ENCODE peak calls at places on chromosomes 1 and 21, in ten cellular contexts. One of them, this sample, is unnamed. For H3K9me3, the result is how much of the 10 kb centered on the place peaks cover.

GRCh38 chr1:2605754-2606003 is 19.1 kb downstream of the PRXL2B start:
- DNase-seq in aorta: no peak
- DNase-seq in psoas muscle: no peak
- DNase-seq in transverse colon: no peak
- DNase-seq in A549: no peak
- DNase-seq in ovary: no peak
- DNase-seq in CD8-positive, alpha-beta T cell: no peak
- DNase-seq in fibroblast of lung: no peak
- DNase-seq in body of pancreas: no peak
- DNase-seq in lower lobe of right lung: no peak
- DNase-seq in this sample: no peak

GRCh38 chr1:218421531-218421930 is 76.4 kb downstream of the TGFB2 start:
- DNase-seq in fibroblast of lung: no peak
- DNase-seq in psoas muscle: no peak
- DNase-seq in ovary: no peak
- DNase-seq in A549: no peak
- DNase-seq in transverse colon: no peak
- DNase-seq in body of pancreas: no peak
- DNase-seq in lower lobe of right lung: no peak
- DNase-seq in aorta: no peak
- DNase-seq in CD8-positive, alpha-beta T cell: no peak
- DNase-seq in this sample: no peak

GRCh38 chr1:29330089-29330488 is 93.8 kb downstream of the PTPRU start:
- DNase-seq in CD8-positive, alpha-beta T cell: no peak
- DNase-seq in aorta: no peak
- DNase-seq in A549: no peak
- DNase-seq in ovary: no peak
- DNase-seq in lower lobe of right lung: no peak
- DNase-seq in fibroblast of lung: no peak
- DNase-seq in transverse colon: no peak
- DNase-seq in body of pancreas: no peak
- DNase-seq in psoas muscle: no peak
- DNase-seq in this sample: no peak

GRCh38 chr1:219188331-219188803 is 14.7 kb downstream of the LYPLAL1 start:
- DNase-seq in psoas muscle: no peak
- DNase-seq in transverse colon: no peak
- DNase-seq in lower lobe of right lung: no peak
- DNase-seq in fibroblast of lung: no peak
- DNase-seq in CD8-positive, alpha-beta T cell: no peak
- DNase-seq in A549: no peak
- DNase-seq in aorta: no peak
- DNase-seq in ovary: no peak
- DNase-seq in body of pancreas: no peak
- DNase-seq in this sample: no peak

GRCh38 chr1:15524283-15525042 is 448 bp upstream of the CASP9 start:
- DNase-seq in body of pancreas: peak
- DNase-seq in ovary: peak
- DNase-seq in transverse colon: peak
- DNase-seq in lower lobe of right lung: peak
- DNase-seq in A549: peak
- DNase-seq in aorta: peak
- DNase-seq in CD8-positive, alpha-beta T cell: peak
- DNase-seq in fibroblast of lung: peak
- DNase-seq in psoas muscle: peak
- DNase-seq in this sample: peak

GRCh38 chr1:229027622-229028182 is 243.2 kb upstream of the RAB4A start:
- DNase-seq in body of pancreas: peak
- DNase-seq in A549: no peak
- DNase-seq in fibroblast of lung: peak
- DNase-seq in CD8-positive, alpha-beta T cell: no peak
- DNase-seq in lower lobe of right lung: peak
- DNase-seq in aorta: no peak
- DNase-seq in transverse colon: peak
- DNase-seq in ovary: peak
- DNase-seq in psoas muscle: peak
- DNase-seq in this sample: no peak

GRCh38 chr1:66637146-66637545 is 103.2 kb downstream of the SGIP1 start:
- DNase-seq in lower lobe of right lung: no peak
- DNase-seq in ovary: no peak
- DNase-seq in psoas muscle: no peak
- DNase-seq in fibroblast of lung: no peak
- DNase-seq in aorta: no peak
- DNase-seq in A549: no peak
- DNase-seq in transverse colon: no peak
- DNase-seq in body of pancreas: no peak
- DNase-seq in CD8-positive, alpha-beta T cell: no peak
- DNase-seq in this sample: no peak

GRCh38 chr21:45590726-45591618 is 48.7 kb upstream of the SLC19A1 start:
- DNase-seq in CD8-positive, alpha-beta T cell: peak
- DNase-seq in lower lobe of right lung: peak
- DNase-seq in fibroblast of lung: no peak
- DNase-seq in psoas muscle: peak
- DNase-seq in aorta: peak
- DNase-seq in transverse colon: peak
- DNase-seq in A549: no peak
- DNase-seq in ovary: peak
- DNase-seq in body of pancreas: peak
- DNase-seq in this sample: no peak

GRCh38 chr1:165632152-165632469 is 1.1 kb downstream of the MGST3 start:
- DNase-seq in A549: no peak
- DNase-seq in aorta: no peak
- DNase-seq in body of pancreas: no peak
- DNase-seq in CD8-positive, alpha-beta T cell: no peak
- DNase-seq in transverse colon: peak
- DNase-seq in psoas muscle: no peak
- DNase-seq in lower lobe of right lung: no peak
- DNase-seq in ovary: no peak
- DNase-seq in fibroblast of lung: no peak
- DNase-seq in this sample: no peak

GRCh38 chr1:15153184-15153841 is at the start of gene TMEM51:
- DNase-seq in CD8-positive, alpha-beta T cell: no peak
- DNase-seq in A549: peak
- DNase-seq in aorta: peak
- DNase-seq in lower lobe of right lung: peak
- DNase-seq in transverse colon: peak
- DNase-seq in ovary: peak
- DNase-seq in fibroblast of lung: peak
- DNase-seq in psoas muscle: peak
- DNase-seq in body of pancreas: peak
- DNase-seq in this sample: peak

GRCh38 chr1:113479713-113480676 is 89.7 kb downstream of the MAGI3 start:
- DNase-seq in ovary: no peak
- DNase-seq in CD8-positive, alpha-beta T cell: no peak
- DNase-seq in body of pancreas: no peak
- DNase-seq in aorta: no peak
- DNase-seq in A549: peak
- DNase-seq in fibroblast of lung: peak
- DNase-seq in psoas muscle: no peak
- DNase-seq in lower lobe of right lung: no peak
- DNase-seq in transverse colon: no peak
- DNase-seq in this sample: no peak

GRCh38 chr21:45551316-45551715 is 9.1 kb upstream of the SLC19A1 start:
- DNase-seq in body of pancreas: peak
- DNase-seq in psoas muscle: no peak
- DNase-seq in transverse colon: no peak
- DNase-seq in lower lobe of right lung: peak
- DNase-seq in aorta: peak
- DNase-seq in CD8-positive, alpha-beta T cell: no peak
- DNase-seq in A549: peak
- DNase-seq in fibroblast of lung: peak
- DNase-seq in ovary: peak
- DNase-seq in this sample: peak

GRCh38 chr1:73980324-73981040 is 217.5 kb downstream of the LRRIQ3 start:
- DNase-seq in ovary: no peak
- DNase-seq in transverse colon: no peak
- DNase-seq in lower lobe of right lung: no peak
- DNase-seq in aorta: no peak
- DNase-seq in fibroblast of lung: no peak
- DNase-seq in CD8-positive, alpha-beta T cell: no peak
- DNase-seq in body of pancreas: no peak
- DNase-seq in A549: peak
- DNase-seq in psoas muscle: no peak
- DNase-seq in this sample: no peak

GRCh38 chr1:22398656-22399420 is 52.8 kb upstream of the ZBTB40 start:
- DNase-seq in A549: no peak
- DNase-seq in fibroblast of lung: no peak
- DNase-seq in psoas muscle: no peak
- DNase-seq in CD8-positive, alpha-beta T cell: no peak
- DNase-seq in body of pancreas: no peak
- DNase-seq in ovary: no peak
- DNase-seq in transverse colon: no peak
- DNase-seq in aorta: no peak
- DNase-seq in lower lobe of right lung: no peak
- DNase-seq in this sample: no peak

GRCh38 chr1:212561501-212561931 is 47.0 kb upstream of the ATF3 start:
- DNase-seq in fibroblast of lung: peak
- DNase-seq in aorta: peak
- DNase-seq in A549: peak
- DNase-seq in psoas muscle: peak
- DNase-seq in lower lobe of right lung: no peak
- DNase-seq in CD8-positive, alpha-beta T cell: no peak
- DNase-seq in transverse colon: no peak
- DNase-seq in ovary: no peak
- DNase-seq in body of pancreas: no peak
- DNase-seq in this sample: peak

GRCh38 chr1:222941425-222941824 is 126.6 kb downstream of the DISP1 start:
- DNase-seq in CD8-positive, alpha-beta T cell: no peak
- DNase-seq in transverse colon: no peak
- DNase-seq in body of pancreas: no peak
- DNase-seq in psoas muscle: no peak
- DNase-seq in fibroblast of lung: no peak
- DNase-seq in lower lobe of right lung: no peak
- DNase-seq in aorta: no peak
- DNase-seq in ovary: no peak
- DNase-seq in A549: no peak
- DNase-seq in this sample: no peak

DNA sequence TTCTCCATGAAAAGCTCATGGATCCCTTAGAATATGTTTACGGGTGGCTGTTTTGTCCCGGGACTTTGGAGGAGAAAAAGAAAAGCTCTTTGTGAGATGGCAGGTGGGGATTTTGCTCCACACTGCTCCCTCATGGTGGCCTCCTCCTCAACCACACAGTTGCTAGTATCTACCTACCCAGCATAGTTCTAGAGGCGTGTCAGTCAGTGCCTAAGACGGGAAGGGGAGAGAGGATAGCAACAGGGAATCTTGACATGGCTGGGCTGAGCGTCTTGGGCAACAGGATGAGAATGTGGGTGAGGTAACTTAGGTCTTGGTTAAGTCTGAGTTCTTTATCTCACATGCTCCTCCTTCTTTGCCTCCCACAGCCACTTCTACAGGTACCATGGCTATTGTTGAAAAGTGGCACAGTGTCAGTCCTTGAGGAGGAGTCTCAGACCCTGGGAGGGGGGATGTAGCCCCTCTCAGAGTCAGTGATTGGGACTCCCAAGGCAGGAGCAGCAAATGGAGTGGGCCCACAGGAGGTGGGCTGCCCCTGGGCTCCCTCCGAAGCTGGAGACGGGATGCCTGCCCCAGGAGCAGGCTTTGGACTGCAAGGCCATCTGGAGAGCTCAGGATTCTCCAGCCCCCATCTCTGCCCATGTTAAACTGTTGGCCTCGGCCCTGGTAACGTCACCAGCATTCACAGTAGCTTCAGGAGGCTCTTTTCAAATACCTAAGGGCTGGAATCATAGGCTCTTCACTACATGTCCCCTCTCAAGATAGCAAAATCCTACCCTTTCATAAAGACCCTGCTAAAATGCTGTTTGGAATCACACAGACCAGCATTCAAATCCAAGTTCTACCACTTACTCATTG is 75.5 kb downstream of the TENT5C start:
- DNase-seq in CD8-positive, alpha-beta T cell: no peak
- DNase-seq in A549: no peak
- DNase-seq in aorta: no peak
- DNase-seq in ovary: no peak
- DNase-seq in fibroblast of lung: no peak
- DNase-seq in psoas muscle: no peak
- DNase-seq in lower lobe of right lung: no peak
- DNase-seq in body of pancreas: no peak
- DNase-seq in transverse colon: no peak
- DNase-seq in this sample: no peak
- H3K4me3 ChIP-seq in CD8-positive, alpha-beta T cell: no peak
- H3K4me3 ChIP-seq in A549: no peak
- H3K4me3 ChIP-seq in aorta: no peak
- H3K4me3 ChIP-seq in ovary: no peak
- H3K4me3 ChIP-seq in fibroblast of lung: no peak
- H3K4me3 ChIP-seq in psoas muscle: peak
- H3K4me3 ChIP-seq in lower lobe of right lung: no peak
- H3K4me3 ChIP-seq in body of pancreas: no peak
- H3K4me3 ChIP-seq in transverse colon: no peak
- H3K4me3 ChIP-seq in this sample: no peak

GRCh38 chr21:30164796-30165195 is 1.8 kb downstream of the CLDN17 start:
- DNase-seq in transverse colon: no peak
- DNase-seq in CD8-positive, alpha-beta T cell: no peak
- DNase-seq in A549: no peak
- DNase-seq in body of pancreas: no peak
- DNase-seq in fibroblast of lung: no peak
- DNase-seq in lower lobe of right lung: no peak
- DNase-seq in aorta: no peak
- DNase-seq in psoas muscle: no peak
- DNase-seq in ovary: no peak
- DNase-seq in this sample: no peak
- H3K9me3 ChIP-seq in transverse colon: under half
- H3K9me3 ChIP-seq in CD8-positive, alpha-beta T cell: under half
- H3K9me3 ChIP-seq in A549: under half
- H3K9me3 ChIP-seq in body of pancreas: under half
- H3K9me3 ChIP-seq in fibroblast of lung: under half
- H3K9me3 ChIP-seq in lower lobe of right lung: under half
- H3K9me3 ChIP-seq in aorta: under half
- H3K9me3 ChIP-seq in psoas muscle: under half
- H3K9me3 ChIP-seq in ovary: under half
- H3K9me3 ChIP-seq in this sample: under half

GRCh38 chr21:16308269-16308668 is 578.5 kb downstream of the USP25 start:
- DNase-seq in psoas muscle: no peak
- DNase-seq in fibroblast of lung: peak
- DNase-seq in ovary: no peak
- DNase-seq in aorta: no peak
- DNase-seq in lower lobe of right lung: no peak
- DNase-seq in A549: no peak
- DNase-seq in transverse colon: no peak
- DNase-seq in body of pancreas: no peak
- DNase-seq in CD8-positive, alpha-beta T cell: no peak
- DNase-seq in this sample: no peak
- H3K4me3 ChIP-seq in psoas muscle: peak
- H3K4me3 ChIP-seq in fibroblast of lung: no peak
- H3K4me3 ChIP-seq in ovary: peak
- H3K4me3 ChIP-seq in aorta: no peak
- H3K4me3 ChIP-seq in lower lobe of right lung: peak
- H3K4me3 ChIP-seq in A549: no peak
- H3K4me3 ChIP-seq in transverse colon: no peak
- H3K4me3 ChIP-seq in body of pancreas: no peak
- H3K4me3 ChIP-seq in CD8-positive, alpha-beta T cell: no peak
- H3K4me3 ChIP-seq in this sample: peak

DNA sequence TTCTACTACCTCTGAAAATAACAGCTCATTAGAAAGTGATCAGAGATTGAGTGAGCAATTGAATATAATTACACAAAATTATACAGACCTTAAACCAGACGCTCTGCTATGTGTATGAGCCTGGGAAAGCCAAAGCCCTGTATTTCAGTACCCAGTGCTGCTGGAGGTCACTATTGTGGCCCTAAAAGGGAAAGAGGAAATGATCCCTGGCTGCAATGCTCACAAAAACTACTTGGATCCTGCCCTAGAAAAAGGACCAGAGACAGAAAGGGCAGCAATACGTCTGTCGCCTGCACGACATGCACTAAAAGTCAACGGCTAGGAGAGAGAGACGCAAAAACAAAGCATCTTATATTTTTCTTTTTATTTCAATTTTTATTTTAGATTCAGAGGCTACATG is 284.4 kb downstream of the DSCAM start:
- DNase-seq in aorta: no peak
- DNase-seq in psoas muscle: no peak
- DNase-seq in A549: no peak
- DNase-seq in body of pancreas: no peak
- DNase-seq in transverse colon: no peak
- DNase-seq in lower lobe of right lung: no peak
- DNase-seq in fibroblast of lung: no peak
- DNase-seq in CD8-positive, alpha-beta T cell: no peak
- DNase-seq in ovary: no peak
- DNase-seq in this sample: no peak
- H3K9me3 ChIP-seq in aorta: under half
- H3K9me3 ChIP-seq in psoas muscle: under half
- H3K9me3 ChIP-seq in A549: under half
- H3K9me3 ChIP-seq in body of pancreas: under half
- H3K9me3 ChIP-seq in transverse colon: under half
- H3K9me3 ChIP-seq in lower lobe of right lung: under half
- H3K9me3 ChIP-seq in fibroblast of lung: under half
- H3K9me3 ChIP-seq in CD8-positive, alpha-beta T cell: under half
- H3K9me3 ChIP-seq in ovary: under half
- H3K9me3 ChIP-seq in this sample: under half

This sample was measured in MG63.